ENCODE peak calls at places on chromosomes 12 and 14, in seven cellular contexts. Z is spleen, C is astrocyte of the spinal cord, F is pancreas, G is dermis microvascular lymphatic vessel endothelial cell, Q is ovary, P is thoracic aorta. N is an unnamed sample.

GRCh38 chr14:57502581-57503254 is 9.1 kb upstream of the CCDC198 start:
- DNase-seq in Z (no peak), C (peak), F (no peak), G (no peak), Q (peak), P (no peak), N (peak)

GRCh38 chr12:26938660-26939185 is 453 bp downstream of the FGFR1OP2 start:
- DNase-seq in Z (peak), C (no peak), F (no peak), G (peak), Q (no peak), P (no peak), N (no peak)

GRCh38 chr12:107759410-107759809 is 1.5 kb downstream of the PRDM4 start:
- DNase-seq in Z (no peak), C (peak), F (no peak), G (peak), Q (no peak), P (no peak), N (no peak)

GRCh38 chr12:19894049-19894448 is 454.8 kb downstream of the AEBP2 start:
- DNase-seq in Z (no peak), C (no peak), F (no peak), G (peak), Q (no peak), P (no peak), N (no peak)

GRCh38 chr12:117188121-117188665 is 2.1 kb downstream of the FBXO21 start:
- DNase-seq in Z (no peak), C (no peak), F (no peak), G (no peak), Q (no peak), P (no peak), N (no peak)

GRCh38 chr12:102992297-102992696 is 34.8 kb downstream of the ASCL1 start:
- DNase-seq in Z (no peak), C (no peak), F (no peak), G (no peak), Q (no peak), P (no peak), N (no peak)

GRCh38 chr12:46152456-46152855 is 116.4 kb downstream of the SLC38A1 start:
- DNase-seq in Z (no peak), C (no peak), F (no peak), G (peak), Q (no peak), P (no peak), N (no peak)

GRCh38 chr14:39322807-39323206 is 89.1 kb downstream of the MIA2 start:
- DNase-seq in Z (no peak), C (no peak), F (no peak), G (peak), Q (no peak), P (no peak), N (no peak)

GRCh38 chr14:31527546-31527945 is 33.7 kb upstream of the NUBPL start:
- DNase-seq in Z (no peak), C (no peak), F (no peak), G (no peak), Q (no peak), P (no peak), N (no peak)

GRCh38 chr14:59897757-59898383 is 22.1 kb upstream of the LRRC9 start:
- DNase-seq in Z (no peak), C (peak), F (no peak), G (peak), Q (no peak), P (no peak), N (no peak)

GRCh38 chr14:53953002-53953827 is 3.4 kb downstream of the BMP4 start:
- DNase-seq in Z (peak), C (peak), F (peak), G (peak), Q (peak), P (no peak), N (peak)

GRCh38 chr14:61749264-61749663 is 13.0 kb upstream of the SNAPC1 start:
- DNase-seq in Z (no peak), C (peak), F (no peak), G (peak), Q (no peak), P (no peak), N (no peak)

GRCh38 chr12:126784328-126784921 is 1482.5 kb upstream of the TMEM132C start:
- DNase-seq in Z (no peak), C (peak), F (peak), G (peak), Q (no peak), P (no peak), N (no peak)

GRCh38 chr12:67525500-67525884 is 123.1 kb upstream of the DYRK2 start:
- DNase-seq in Z (no peak), C (no peak), F (no peak), G (no peak), Q (no peak), P (no peak), N (no peak)

GRCh38 chr14:20608383-20609095 is 17.4 kb upstream of the RNASE12 start:
- DNase-seq in Z (no peak), C (no peak), F (no peak), G (no peak), Q (no peak), P (no peak), N (no peak)

GRCh38 chr14:70640938-70641547 is 673 bp upstream of the TTC9 start:
- DNase-seq in Z (peak), C (peak), F (peak), G (peak), Q (no peak), P (no peak), N (no peak)

GRCh38 chr14:101009531-101009930 is 106.0 kb upstream of the RTL1 start:
- DNase-seq in Z (peak), C (no peak), F (no peak), G (no peak), Q (no peak), P (no peak), N (no peak)

GRCh38 chr14:74505831-74506230 is 12.3 kb downstream of the ISCA2 start:
- DNase-seq in Z (no peak), C (no peak), F (no peak), G (no peak), Q (no peak), P (no peak), N (peak)

GRCh38 chr12:132761032-132761910 is at the start of gene ANKLE2:
- DNase-seq in Z (peak), C (peak), F (peak), G (peak), Q (peak), P (no peak), N (no peak)

GRCh38 chr14:96143906-96144305 is 60.7 kb upstream of the BDKRB2 start:
- DNase-seq in Z (no peak), C (no peak), F (no peak), G (no peak), Q (no peak), P (no peak), N (no peak)

GRCh38 chr12:27343255-27344000 is 10.8 kb downstream of the BMAL2 start:
- DNase-seq in Z (no peak), C (peak), F (no peak), G (peak), Q (no peak), P (no peak), N (no peak)

GRCh38 chr12:53712059-53712643 is 15.1 kb downstream of the CALCOCO1 start:
- DNase-seq in Z (no peak), C (no peak), F (no peak), G (no peak), Q (no peak), P (no peak), N (no peak)

GRCh38 chr14:104322531-104323466 is 184.4 kb downstream of the KIF26A start:
- DNase-seq in Z (peak), C (no peak), F (no peak), G (no peak), Q (no peak), P (no peak), N (no peak)

GRCh38 chr14:34874386-34875030 is 652 bp downstream of the BAZ1A start:
- DNase-seq in Z (peak), C (peak), F (peak), G (peak), Q (peak), P (no peak), N (peak)

GRCh38 chr14:60565211-60565610 is 56.3 kb downstream of the SIX6 start:
- DNase-seq in Z (no peak), C (peak), F (no peak), G (no peak), Q (no peak), P (no peak), N (no peak)

GRCh38 chr12:28933864-28934527 is 215.1 kb upstream of the FAR2 start:
- DNase-seq in Z (no peak), C (no peak), F (no peak), G (peak), Q (no peak), P (no peak), N (no peak)

GRCh38 chr14:31084385-31084784 is 58.2 kb upstream of the STRN3 start:
- DNase-seq in Z (no peak), C (no peak), F (no peak), G (no peak), Q (no peak), P (no peak), N (no peak)

GRCh38 chr14:77212933-77213656 is 31.5 kb downstream of the TMEM63C start:
- DNase-seq in Z (no peak), C (peak), F (peak), G (peak), Q (no peak), P (no peak), N (no peak)

GRCh38 chr14:35257809-35258208 is 34.4 kb upstream of the PSMA6 start:
- DNase-seq in Z (no peak), C (no peak), F (no peak), G (peak), Q (no peak), P (no peak), N (no peak)

GRCh38 chr14:29773990-29774389 is 153.7 kb downstream of the PRKD1 start:
- DNase-seq in Z (no peak), C (no peak), F (no peak), G (no peak), Q (no peak), P (no peak), N (no peak)

GRCh38 chr12:131280426-131280825 is 326.7 kb downstream of the ADGRD1 start:
- DNase-seq in Z (peak), C (no peak), F (no peak), G (no peak), Q (peak), P (no peak), N (no peak)

GRCh38 chr12:75814856-75815754 is 216.5 kb downstream of the PHLDA1 start:
- DNase-seq in Z (no peak), C (peak), F (no peak), G (peak), Q (no peak), P (peak), N (peak)

GRCh38 chr14:76472199-76472723 is 96.3 kb downstream of the ESRRB start:
- DNase-seq in Z (no peak), C (no peak), F (no peak), G (no peak), Q (no peak), P (no peak), N (no peak)

GRCh38 chr12:128265566-128265965 is 1.4 kb upstream of the TMEM132C start:
- DNase-seq in Z (no peak), C (no peak), F (no peak), G (no peak), Q (no peak), P (no peak), N (no peak)

GRCh38 chr12:122203301-122203967 is at the start of gene B3GNT4:
- DNase-seq in Z (peak), C (peak), F (peak), G (peak), Q (no peak), P (no peak), N (peak)

GRCh38 chr12:130672122-130672825 is 43.8 kb downstream of the RIMBP2 start:
- DNase-seq in Z (peak), C (no peak), F (no peak), G (no peak), Q (no peak), P (no peak), N (no peak)

GRCh38 chr12:5166976-5167375 is 123.3 kb downstream of the KCNA5 start:
- DNase-seq in Z (no peak), C (peak), F (no peak), G (peak), Q (no peak), P (no peak), N (no peak)

GRCh38 chr12:120346031-120346430 is 18.5 kb upstream of the PLA2G1B start:
- DNase-seq in Z (no peak), C (no peak), F (no peak), G (no peak), Q (no peak), P (no peak), N (no peak)

GRCh38 chr14:105128059-105128458 is 40.5 kb downstream of the JAG2 start:
- DNase-seq in Z (no peak), C (no peak), F (no peak), G (no peak), Q (no peak), P (no peak), N (peak)

N was measured in ureter.